ENCODE peak calls at places on chromosome 2, in five cellular contexts. One of them, this sample, is unnamed.

GRCh38 chr2:241191101-241191500 is 2.6 kb downstream of the ANO7 start:
- DNase-seq in stimulated activated CD4-positive, alpha-beta T cell treated with anti-CD3 and anti-CD28 coated beads, Interleukin-15, amount 100 ng/mL, for 1 hour: no peak
- DNase-seq in fibroblast of pulmonary artery: no peak
- DNase-seq in IMR-90: no peak
- DNase-seq in EL: no peak
- DNase-seq in this sample: no peak

GRCh38 chr2:233832869-233833812 is 21.2 kb downstream of the HJURP start:
- DNase-seq in stimulated activated CD4-positive, alpha-beta T cell treated with anti-CD3 and anti-CD28 coated beads, Interleukin-15, amount 100 ng/mL, for 1 hour: no peak
- DNase-seq in fibroblast of pulmonary artery: peak
- DNase-seq in IMR-90: peak
- DNase-seq in EL: peak
- DNase-seq in this sample: peak

GRCh38 chr2:18690342-18690741 is 101.0 kb upstream of the NT5C1B start:
- DNase-seq in IMR-90: no peak
- DNase-seq in fibroblast of pulmonary artery: no peak
- DNase-seq in stimulated activated CD4-positive, alpha-beta T cell treated with anti-CD3 and anti-CD28 coated beads, Interleukin-15, amount 100 ng/mL, for 1 hour: no peak
- DNase-seq in EL: no peak
- DNase-seq in this sample: no peak

GRCh38 chr2:16326736-16327300 is 338.8 kb downstream of the CYRIA start:
- DNase-seq in EL: no peak
- DNase-seq in IMR-90: no peak
- DNase-seq in fibroblast of pulmonary artery: no peak
- DNase-seq in stimulated activated CD4-positive, alpha-beta T cell treated with anti-CD3 and anti-CD28 coated beads, Interleukin-15, amount 100 ng/mL, for 1 hour: no peak
- DNase-seq in this sample: no peak

GRCh38 chr2:202032841-202033316 is 776 bp upstream of the FZD7 start:
- DNase-seq in fibroblast of pulmonary artery: no peak
- DNase-seq in EL: peak
- DNase-seq in stimulated activated CD4-positive, alpha-beta T cell treated with anti-CD3 and anti-CD28 coated beads, Interleukin-15, amount 100 ng/mL, for 1 hour: no peak
- DNase-seq in IMR-90: peak
- DNase-seq in this sample: peak

GRCh38 chr2:232388324-232388891 is 9.9 kb downstream of the ALPP start:
- DNase-seq in EL: no peak
- DNase-seq in IMR-90: no peak
- DNase-seq in fibroblast of pulmonary artery: no peak
- DNase-seq in stimulated activated CD4-positive, alpha-beta T cell treated with anti-CD3 and anti-CD28 coated beads, Interleukin-15, amount 100 ng/mL, for 1 hour: no peak
- DNase-seq in this sample: no peak

GRCh38 chr2:47208852-47209606 is 53.9 kb upstream of the STPG4 start:
- DNase-seq in stimulated activated CD4-positive, alpha-beta T cell treated with anti-CD3 and anti-CD28 coated beads, Interleukin-15, amount 100 ng/mL, for 1 hour: no peak
- DNase-seq in IMR-90: peak
- DNase-seq in EL: peak
- DNase-seq in fibroblast of pulmonary artery: peak
- DNase-seq in this sample: no peak

GRCh38 chr2:96832751-96833507 is 10.9 kb downstream of the ANKRD23 start:
- DNase-seq in IMR-90: peak
- DNase-seq in EL: peak
- DNase-seq in stimulated activated CD4-positive, alpha-beta T cell treated with anti-CD3 and anti-CD28 coated beads, Interleukin-15, amount 100 ng/mL, for 1 hour: no peak
- DNase-seq in fibroblast of pulmonary artery: peak
- DNase-seq in this sample: no peak

GRCh38 chr2:217102941-217103340 is 243.1 kb upstream of the TNP1 start:
- DNase-seq in fibroblast of pulmonary artery: no peak
- DNase-seq in IMR-90: no peak
- DNase-seq in stimulated activated CD4-positive, alpha-beta T cell treated with anti-CD3 and anti-CD28 coated beads, Interleukin-15, amount 100 ng/mL, for 1 hour: no peak
- DNase-seq in EL: peak
- DNase-seq in this sample: no peak

GRCh38 chr2:35973737-35974132 is 381.8 kb upstream of the CRIM1 start:
- DNase-seq in IMR-90: no peak
- DNase-seq in fibroblast of pulmonary artery: peak
- DNase-seq in EL: no peak
- DNase-seq in stimulated activated CD4-positive, alpha-beta T cell treated with anti-CD3 and anti-CD28 coated beads, Interleukin-15, amount 100 ng/mL, for 1 hour: no peak
- DNase-seq in this sample: no peak

GRCh38 chr2:176582990-176583481 is 313.8 kb downstream of the MTX2 start:
- DNase-seq in EL: peak
- DNase-seq in fibroblast of pulmonary artery: peak
- DNase-seq in stimulated activated CD4-positive, alpha-beta T cell treated with anti-CD3 and anti-CD28 coated beads, Interleukin-15, amount 100 ng/mL, for 1 hour: no peak
- DNase-seq in IMR-90: peak
- DNase-seq in this sample: peak

This sample was measured in MG63.